ENCODE peak calls at places on chromosome 18, in five cellular contexts. M is kidney glomerular epithelial cell, D is GM12865, C is KBM-7, J is T-helper 9 cell. V is an unnamed sample.

GRCh38 chr18:3046216-3046808 is 33.4 kb upstream of the LPIN2 start:
- DNase-seq in M (no peak), D (peak; percentile 44), C (no peak), J (no peak), V (no peak)

GRCh38 chr18:46318356-46318755 is 214.2 kb downstream of the HAUS1 start:
- DNase-seq in M (no peak), D (no peak), C (no peak), J (no peak), V (no peak)

GRCh38 chr18:3914833-3915598 is 465.0 kb downstream of the TGIF1 start:
- DNase-seq in M (no peak), D (peak; percentile 15), C (no peak), J (no peak), V (no peak)

GRCh38 chr18:22394428-22394827 is 23.3 kb downstream of the CTAGE1 start:
- DNase-seq in M (no peak), D (peak; percentile 36), C (no peak), J (no peak), V (no peak)

GRCh38 chr18:47931707-47932103 is 1.2 kb upstream of the SMAD2 start:
- DNase-seq in M (no peak), D (peak; percentile 54), C (peak; percentile 87), J (peak; percentile 8), V (no peak)

GRCh38 chr18:31420032-31420431 is 27.5 kb upstream of the DSG3 start:
- DNase-seq in M (no peak), D (no peak), C (no peak), J (no peak), V (no peak)

GRCh38 chr18:46148810-46149209 is 44.6 kb downstream of the HAUS1 start:
- DNase-seq in M (peak; percentile 70), D (peak; percentile 54), C (peak; percentile 84), J (peak; percentile 27), V (no peak)

GRCh38 chr18:80105369-80106167 is 3.5 kb upstream of the ADNP2 start:
- DNase-seq in M (no peak), D (peak; percentile 65), C (no peak), J (no peak), V (no peak)

GRCh38 chr18:73724908-73725307 is 422.7 kb downstream of the FBXO15 start:
- DNase-seq in M (no peak), D (no peak), C (no peak), J (no peak), V (no peak)

GRCh38 chr18:72866901-72867701 is 686 bp downstream of the NETO1 start:
- DNase-seq in M (peak; percentile 40), D (no peak), C (no peak), J (no peak), V (no peak)